ENCODE peak calls at places on chromosomes 4 and X, in eight cellular contexts. T is left lung, X is heart right ventricle, N is MM.1S, K is pancreas, E is cardiac muscle cell, B is colonic mucosa, U is left ventricle myocardium inferior. O is an unnamed sample. For H3K4me1 and H3K36me3, the result is how much of the 10 kb centered on the place peaks cover.

GRCh38 chr4:109433281-109434006 is at the start of gene SEC24B:
- DNase-seq in T (peak), X (peak), N (peak), K (peak), E (peak), B (peak), U (peak), O (peak)

GRCh38 chr4:151304755-151305154 is 20.6 kb downstream of the SH3D19 start:
- DNase-seq in T (no peak), X (no peak), N (peak), K (no peak), E (no peak), B (no peak), U (no peak), O (no peak)

GRCh38 chrX:140431521-140431920 is 73.3 kb downstream of the SOX3 start:
- DNase-seq in T (no peak), X (no peak), N (no peak), K (no peak), E (no peak), B (no peak), U (no peak), O (no peak)

GRCh38 chrX:136162827-136163427 is 15.6 kb downstream of the FHL1 start:
- DNase-seq in T (no peak), X (peak), N (peak), K (no peak), E (peak), B (peak), U (peak), O (peak)

GRCh38 chr4:68732653-68733466 is 62.4 kb upstream of the UGT2B15 start:
- DNase-seq in T (no peak), X (no peak), N (no peak), K (peak), E (peak), B (peak), U (no peak), O (no peak)

GRCh38 chrX:112694062-112694461 is 14.3 kb upstream of the LHFPL1 start:
- DNase-seq in T (no peak), X (no peak), N (no peak), K (no peak), E (no peak), B (no peak), U (no peak), O (no peak)

GRCh38 chr4:139822391-139822790 is 156.8 kb downstream of the MGST2 start:
- DNase-seq in T (no peak), X (no peak), N (no peak), K (no peak), E (no peak), B (no peak), U (no peak), O (no peak)

GRCh38 chrX:3232262-3232950 is 114.0 kb downstream of the MXRA5 start:
- DNase-seq in T (no peak), X (no peak), N (no peak), K (no peak), E (no peak), B (no peak), U (no peak), O (no peak)

GRCh38 chrX:118228041-118228440 is 111.4 kb upstream of the KLHL13 start:
- DNase-seq in T (no peak), X (no peak), N (no peak), K (no peak), E (no peak), B (no peak), U (no peak), O (no peak)

GRCh38 chr4:5266991-5267390 is 215.7 kb downstream of the STK32B start:
- DNase-seq in T (no peak), X (no peak), N (no peak), K (no peak), E (no peak), B (no peak), U (no peak), O (no peak)

GRCh38 chr4:113368056-113368455 is 318.6 kb downstream of the ANK2 start:
- DNase-seq in T (no peak), X (no peak), N (no peak), K (no peak), E (no peak), B (no peak), U (no peak), O (no peak)

GRCh38 chrX:150693782-150694574 is 782 bp downstream of the MTMR1 start:
- DNase-seq in T (peak), X (peak), N (peak), K (peak), E (peak), B (peak), U (peak), O (peak)

GRCh38 chrX:1313788-1314187 is 22.8 kb upstream of the IL3RA start:
- DNase-seq in T (peak), X (no peak), N (no peak), K (no peak), E (no peak), B (no peak), U (no peak), O (no peak)

GRCh38 chrX:111086521-111087127 is 9.4 kb upstream of the PAK3 start:
- DNase-seq in T (no peak), X (no peak), N (no peak), K (no peak), E (peak), B (no peak), U (no peak), O (no peak)

GRCh38 chrX:69095260-69095659 is 70.0 kb downstream of the PJA1 start:
- DNase-seq in T (no peak), X (no peak), N (no peak), K (no peak), E (peak), B (no peak), U (no peak), O (no peak)

GRCh38 chr4:41693629-41694028 is 54.9 kb downstream of the PHOX2B start:
- DNase-seq in T (no peak), X (no peak), N (peak), K (no peak), E (peak), B (no peak), U (no peak), O (no peak)

GRCh38 chrX:150680974-150681373 is 12.2 kb upstream of the MTMR1 start:
- DNase-seq in T (no peak), X (no peak), N (no peak), K (no peak), E (peak), B (no peak), U (no peak), O (no peak)

GRCh38 chr4:52873861-52874343 is 11.8 kb downstream of the RASL11B start:
- DNase-seq in T (no peak), X (no peak), N (no peak), K (no peak), E (peak), B (peak), U (no peak), O (no peak)

GRCh38 chr4:101315786-101316185 is 31.5 kb downstream of the PPP3CA start:
- DNase-seq in T (no peak), X (no peak), N (no peak), K (no peak), E (no peak), B (no peak), U (no peak), O (no peak)

GRCh38 chr4:174284181-174284886 is 623 bp downstream of the CEP44 start:
- DNase-seq in T (no peak), X (no peak), N (peak), K (no peak), E (peak), B (peak), U (no peak), O (no peak)

GRCh38 chr4:139229534-139230039 is 50.4 kb downstream of the MGARP start:
- DNase-seq in T (no peak), X (no peak), N (peak), K (no peak), E (peak), B (peak), U (no peak), O (no peak)

GRCh38 chr4:82275431-82276423 is 98.1 kb downstream of the HNRNPD start:
- DNase-seq in T (no peak), X (no peak), N (no peak), K (no peak), E (no peak), B (no peak), U (no peak), O (no peak)

GRCh38 chr4:13476915-13477314 is 7.2 kb downstream of the RAB28 start:
- DNase-seq in T (no peak), X (no peak), N (peak), K (no peak), E (no peak), B (no peak), U (no peak), O (no peak)

GRCh38 chr4:109631709-109632108 is 71.5 kb downstream of the CASP6 start:
- DNase-seq in T (peak), X (peak), N (no peak), K (peak), E (peak), B (peak), U (no peak), O (no peak)

GRCh38 chr4:178165251-178165650 is 723.0 kb upstream of the AGA start:
- DNase-seq in T (no peak), X (no peak), N (no peak), K (no peak), E (no peak), B (no peak), U (no peak), O (no peak)

GRCh38 chr4:73776363-73776762 is 36.0 kb downstream of the CXCL8 start:
- DNase-seq in T (no peak), X (no peak), N (no peak), K (peak), E (no peak), B (peak), U (no peak), O (peak)

GRCh38 chr4:140308366-140309123 is 64.9 kb upstream of the SCOC start:
- DNase-seq in T (peak), X (peak), N (peak), K (peak), E (peak), B (peak), U (peak), O (peak)

GRCh38 chr4:55296076-55296475 is 50.0 kb upstream of the SRD5A3 start:
- DNase-seq in T (no peak), X (no peak), N (no peak), K (no peak), E (no peak), B (no peak), U (no peak), O (no peak)

GRCh38 chr4:122827258-122827887 is 742 bp downstream of the FGF2 start:
- DNase-seq in T (no peak), X (peak), N (peak), K (no peak), E (peak), B (peak), U (peak), O (peak)

GRCh38 chrX:20454117-20454516 is 187.4 kb upstream of the RPS6KA3 start:
- DNase-seq in T (no peak), X (no peak), N (no peak), K (no peak), E (no peak), B (no peak), U (no peak), O (no peak)

GRCh38 chrX:106168107-106168506 is at the start of gene PWWP3B:
- DNase-seq in T (peak), X (peak), N (no peak), K (peak), E (peak), B (peak), U (peak), O (no peak)

GRCh38 chr4:17163156-17163555 is 264.7 kb upstream of the LDB2 start:
- DNase-seq in T (no peak), X (no peak), N (no peak), K (no peak), E (no peak), B (no peak), U (no peak), O (no peak)

GRCh38 chr4:155515444-155515843 is 138.7 kb upstream of the MAP9 start:
- DNase-seq in T (no peak), X (no peak), N (no peak), K (no peak), E (no peak), B (no peak), U (no peak), O (no peak)

DNA sequence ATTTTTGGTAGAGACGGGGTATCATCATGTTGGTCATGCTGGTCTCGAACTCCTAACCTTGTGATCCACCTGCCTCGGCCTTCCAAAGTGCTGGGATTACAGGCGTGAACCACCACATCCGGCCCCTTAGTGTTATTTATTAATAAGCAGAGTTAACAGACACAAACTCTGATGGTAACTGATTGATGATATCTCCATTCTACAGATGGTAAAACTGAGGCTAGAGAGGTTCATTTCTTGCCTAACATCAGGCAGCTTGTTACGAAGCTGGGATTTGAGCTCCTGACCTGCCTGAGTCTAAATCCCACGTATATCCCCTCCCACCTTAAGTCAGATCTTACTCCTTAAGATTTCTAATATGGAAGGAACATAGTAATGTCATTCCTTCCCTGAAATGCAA is 36.9 kb downstream of the TBC1D14 start:
- DNase-seq in T (no peak), X (no peak), N (no peak), K (no peak), E (no peak), B (no peak), U (no peak), O (peak)
- H3K4me1 ChIP-seq in T (under half), X (under half), N (under half), K (under half), E (under half), B (under half), U (under half), O (under half)

GRCh38 chrX:115584715-115585114 is 23.7 kb downstream of the PLS3 start:
- DNase-seq in T (no peak), X (no peak), N (no peak), K (no peak), E (no peak), B (no peak), U (no peak), O (no peak)

GRCh38 chrX:115591420-115591819 is 30.4 kb downstream of the PLS3 start:
- DNase-seq in T (no peak), X (no peak), N (no peak), K (no peak), E (no peak), B (no peak), U (no peak), O (no peak)

GRCh38 chrX:115591856-115592842 is 31.2 kb downstream of the PLS3 start:
- DNase-seq in T (no peak), X (no peak), N (no peak), K (no peak), E (no peak), B (no peak), U (no peak), O (no peak)

GRCh38 chrX:115589419-115589818 is 28.4 kb downstream of the PLS3 start:
- DNase-seq in T (no peak), X (no peak), N (no peak), K (no peak), E (no peak), B (no peak), U (no peak), O (no peak)

GRCh38 chrX:115588180-115588579 is 27.2 kb downstream of the PLS3 start:
- DNase-seq in T (no peak), X (no peak), N (no peak), K (no peak), E (no peak), B (no peak), U (no peak), O (no peak)
- H3K4me3 ChIP-seq in T (no peak), X (no peak), N (no peak), K (no peak), E (no peak), B (no peak), U (no peak), O (no peak)

GRCh38 chr4:3232001-3232400 is 17.0 kb upstream of the MSANTD1 start:
- DNase-seq in T (no peak), X (no peak), N (no peak), K (no peak), E (no peak), B (no peak), U (no peak), O (no peak)
- H3K36me3 ChIP-seq in T (half or more), X (under half), N (under half), K (under half), E (under half), B (under half), U (half or more), O (half or more)

GRCh38 chrX:123740006-123740405 is 7.2 kb upstream of the THOC2 start:
- DNase-seq in T (no peak), X (no peak), N (no peak), K (no peak), E (no peak), B (no peak), U (no peak), O (no peak)
- H3K4me1 ChIP-seq in T (under half), X (under half), N (under half), K (under half), E (under half), B (under half), U (under half), O (under half)

O was measured in psoas muscle.